ENCODE peak calls at places on chromosomes 2 and 18, in four cellular contexts. N is CD8-positive, alpha-beta T cell; B is lower lobe of right lung; V is AG04450. D is an unnamed sample.

GRCh38 chr2:200319587-200320337 is 13.3 kb downstream of the SPATS2L start:
- DNase-seq in B (no peak), N (no peak), V (no peak), D (no peak)

GRCh38 chr18:32366586-32367538 is 103.8 kb downstream of the GAREM1 start:
- DNase-seq in B (no peak), N (no peak), V (no peak), D (no peak)

GRCh38 chr2:204436267-204436666 is 109.0 kb upstream of the PARD3B start:
- DNase-seq in N (no peak), V (no peak), B (no peak), D (no peak)

GRCh38 chr2:240473211-240473610 is 37.7 kb downstream of the GPC1 start:
- DNase-seq in B (no peak), V (no peak), N (no peak), D (no peak)

GRCh38 chr2:189268763-189269162 is 89.2 kb upstream of the COL5A2 start:
- DNase-seq in N (no peak), V (no peak), B (no peak), D (no peak)

GRCh38 chr2:203280428-203281064 is 41.7 kb downstream of the CYP20A1 start:
- DNase-seq in N (no peak), B (no peak), V (no peak), D (no peak)

GRCh38 chr2:242017086-242017485 is 147.6 kb downstream of the RTP5 start:
- DNase-seq in V (no peak), B (no peak), N (no peak), D (no peak)

GRCh38 chr2:240457223-240458043 is 22.0 kb downstream of the GPC1 start:
- DNase-seq in N (no peak), V (no peak), B (peak), D (no peak)

GRCh38 chr18:79610461-79611039 is 69.1 kb upstream of the CTDP1 start:
- DNase-seq in N (no peak), V (no peak), B (peak), D (no peak)

GRCh38 chr2:112155331-112156151 is 17.4 kb downstream of the FBLN7 start:
- DNase-seq in V (no peak), B (no peak), N (no peak), D (no peak)

GRCh38 chr2:219576505-219577388 is 4.6 kb downstream of the INHA start:
- DNase-seq in V (no peak), N (no peak), B (no peak), D (no peak)

GRCh38 chr2:196171248-196171871 is at the start of gene STK17B:
- DNase-seq in B (peak), N (peak), V (peak), D (peak)

GRCh38 chr2:817616-818015 is 133.0 kb upstream of the SNTG2 start:
- DNase-seq in V (no peak), N (no peak), B (no peak), D (no peak)

GRCh38 chr18:1062592-1062991 is 157.9 kb downstream of the ADCYAP1 start:
- DNase-seq in V (no peak), B (no peak), N (no peak), D (no peak)

GRCh38 chr2:105777506-105778343 is 33.0 kb downstream of the NCK2 start:
- DNase-seq in B (no peak), V (no peak), N (no peak), D (no peak)
- H3K27ac ChIP-seq in B (no peak), V (no peak), N (peak), D (no peak)

DNA sequence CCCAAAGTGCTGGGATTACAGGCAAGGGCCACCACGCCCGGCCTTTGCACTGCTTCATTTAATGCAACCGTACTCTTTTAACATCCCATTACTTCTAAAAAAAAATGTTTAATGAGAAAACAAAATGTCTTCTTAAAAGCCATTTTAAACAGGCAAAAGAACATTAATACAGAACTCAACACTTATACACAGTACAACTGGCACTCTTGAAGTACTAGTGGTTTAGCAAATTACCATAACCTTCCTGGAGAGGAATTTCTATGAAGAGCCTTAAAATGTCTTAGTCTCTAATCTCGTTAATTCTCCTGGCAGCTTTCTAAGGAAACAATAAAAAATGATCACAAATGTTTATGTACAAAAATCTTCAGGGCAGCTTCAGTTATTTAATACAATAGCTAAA is 5.9 kb downstream of the IWS1 start:
- DNase-seq in B (no peak), N (no peak), V (no peak), D (no peak)
- H3K27ac ChIP-seq in B (no peak), N (no peak), V (no peak), D (no peak)

GRCh38 chr2:202052235-202052634 is 18.6 kb downstream of the FZD7 start:
- DNase-seq in N (no peak), V (no peak), B (no peak), D (no peak)
- H3K27ac ChIP-seq in N (no peak), V (no peak), B (no peak), D (no peak)

GRCh38 chr2:197256021-197256420 is 54.6 kb downstream of the ANKRD44 start:
- DNase-seq in B (no peak), N (no peak), V (no peak), D (no peak)
- H3K27ac ChIP-seq in B (peak), N (peak), V (no peak), D (no peak)

DNA sequence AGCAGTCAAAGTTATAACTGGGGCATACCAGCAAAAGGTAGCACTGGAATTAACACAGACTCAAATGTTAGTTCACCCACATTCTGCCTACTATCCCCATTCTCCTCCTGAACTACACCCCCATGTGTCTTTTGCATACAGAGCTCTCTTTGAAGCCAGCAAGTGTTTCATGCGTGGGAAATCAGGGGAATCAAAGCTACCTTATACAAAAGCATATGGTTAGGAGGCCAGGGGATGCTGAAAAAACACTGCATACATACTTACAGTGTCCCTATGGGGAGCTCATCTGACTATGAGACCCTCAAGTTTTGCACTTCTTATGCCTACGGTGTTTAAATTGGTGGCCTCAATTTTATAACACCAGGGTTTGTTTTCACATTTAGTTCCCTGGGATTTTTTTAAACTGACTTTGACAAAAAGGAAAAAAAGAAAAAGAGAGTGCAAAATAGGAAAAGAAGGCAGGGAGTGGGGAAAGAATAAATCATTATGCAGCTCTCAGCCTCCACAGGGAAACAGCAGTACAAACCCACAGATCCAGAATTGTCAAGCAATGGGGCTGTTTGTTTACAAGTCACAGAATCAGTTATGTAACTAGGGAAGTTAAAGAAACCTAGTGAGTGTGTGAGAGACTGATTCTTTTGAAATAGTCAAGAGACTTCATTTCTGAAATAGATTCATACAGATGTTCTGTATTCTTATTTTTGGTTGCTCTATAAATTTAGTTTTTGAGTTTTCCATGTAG is 20.1 kb upstream of the PPP3R1 start:
- DNase-seq in B (no peak), N (no peak), V (no peak), D (no peak)
- H3K27ac ChIP-seq in B (peak), N (no peak), V (no peak), D (peak)

GRCh38 chr2:80054339-80054675 is 250.2 kb downstream of the LRRTM1 start:
- DNase-seq in N (no peak), B (no peak), V (no peak), D (no peak)

GRCh38 chr2:80048296-80048695 is 256.3 kb downstream of the LRRTM1 start:
- DNase-seq in B (no peak), V (no peak), N (no peak), D (no peak)

GRCh38 chr2:80053522-80054338 is 250.8 kb downstream of the LRRTM1 start:
- DNase-seq in V (no peak), B (no peak), N (no peak), D (no peak)

DNA sequence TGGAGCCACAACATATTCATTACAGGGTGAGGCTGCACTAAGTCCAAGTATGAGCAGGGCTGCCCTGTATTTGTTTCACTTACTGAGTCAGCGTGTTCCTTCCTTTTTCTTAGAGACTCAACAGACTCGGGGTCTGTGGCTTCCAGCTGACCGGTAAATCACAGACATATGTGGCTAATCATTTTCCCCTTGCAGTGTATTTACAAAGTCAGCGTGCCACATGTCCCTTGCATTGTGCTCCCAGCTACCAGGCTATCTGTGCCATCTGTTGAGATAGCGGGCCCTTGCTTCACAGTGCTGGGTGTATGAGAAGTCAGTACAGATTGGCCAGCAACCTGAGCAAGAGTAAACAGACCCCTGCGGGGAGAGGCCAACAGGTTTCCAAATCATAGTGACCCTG is 254.3 kb downstream of the LRRTM1 start:
- DNase-seq in B (no peak), V (no peak), N (no peak), D (no peak)
- H3K27ac ChIP-seq in B (no peak), V (no peak), N (no peak), D (no peak)

DNA sequence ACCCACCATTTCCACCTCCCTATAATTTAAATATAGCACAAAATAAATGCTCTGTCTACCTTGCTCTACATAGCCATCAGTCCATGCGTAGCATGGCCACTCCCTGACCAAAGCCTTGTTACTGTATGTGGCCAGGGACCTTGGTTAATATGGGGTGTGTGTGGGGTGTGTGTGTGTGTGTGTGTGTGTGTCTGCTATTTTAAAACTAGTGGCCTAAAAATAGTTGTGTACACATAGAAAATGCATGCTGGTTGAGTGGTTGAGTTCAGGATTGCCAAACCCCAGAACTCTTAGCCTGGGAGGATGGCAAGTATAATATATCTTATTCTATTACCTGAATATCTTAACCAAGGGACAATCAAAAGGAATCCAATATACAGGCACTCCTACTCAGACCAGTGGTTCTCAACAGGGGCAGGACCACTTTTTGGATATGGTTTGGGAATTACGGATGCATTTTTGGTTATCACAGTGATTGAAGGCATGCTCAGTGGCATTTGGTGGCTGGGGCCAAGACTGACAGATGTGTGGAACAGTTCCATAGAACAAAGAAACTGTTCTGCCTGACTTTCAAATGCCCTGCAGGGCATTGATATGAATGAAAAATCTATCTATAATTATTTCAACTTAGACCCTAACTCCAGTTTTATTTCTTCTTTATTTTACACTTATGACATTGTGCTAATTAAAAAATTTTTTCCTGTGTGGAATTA is 72.3 kb upstream of the PSME4 start:
- DNase-seq in V (no peak), N (no peak), B (no peak), D (peak)
- H3K27ac ChIP-seq in V (no peak), N (no peak), B (no peak), D (peak)

D was measured in substantia nigra.